ENCODE peak calls at places on chromosomes 13 and 19, in five cellular contexts. F is GM23338, Y is HCT116, L is GM23248, E is SK-N-SH. A is an unnamed sample.
A peak's percentile ranks its signal among the peaks of the same experiment; 100 is the strongest.

GRCh38 chr13:48263196-48263595 is 30.2 kb downstream of the ITM2B start:
- DNase-seq in F (no peak), Y (no peak), L (no peak), E (no peak), A (no peak)

GRCh38 chr19:37987356-37988332 is 80.6 kb downstream of the SIPA1L3 start:
- DNase-seq in F (peak; percentile 77), Y (no peak), L (no peak), E (no peak), A (peak; percentile 51)

GRCh38 chr19:29873024-29873800 is 61.4 kb downstream of the CCNE1 start:
- DNase-seq in F (peak; percentile 81), Y (no peak), L (peak; percentile 57), E (peak; percentile 96), A (peak; percentile 86)

GRCh38 chr19:35348909-35349611 is 1.4 kb downstream of the FFAR1 start:
- DNase-seq in F (peak; percentile 34), Y (no peak), L (no peak), E (no peak), A (peak; percentile 40)

GRCh38 chr19:11138659-11139526 is 16.7 kb downstream of the SPC24 start:
- DNase-seq in F (peak; percentile 52), Y (no peak), L (peak; percentile 93), E (peak; percentile 61), A (peak; percentile 78)

GRCh38 chr19:16541526-16542044 is 652 bp downstream of the CHERP start:
- DNase-seq in F (peak; percentile 48), Y (no peak), L (peak; percentile 58), E (peak; percentile 46), A (peak; percentile 51)

GRCh38 chr19:27673986-27674385 is 1539.0 kb downstream of the UQCRFS1 start:
- DNase-seq in F (no peak), Y (no peak), L (no peak), E (no peak), A (no peak)

GRCh38 chr13:71801781-71802180 is 65.2 kb downstream of the DACH1 start:
- DNase-seq in F (no peak), Y (no peak), L (no peak), E (peak; percentile 61), A (peak; percentile 61)

GRCh38 chr19:17560205-17560595 is 4.8 kb downstream of the COLGALT1 start:
- DNase-seq in F (no peak), Y (no peak), L (peak; percentile 95), E (no peak), A (no peak)

GRCh38 chr19:7888145-7888825 is at the start of gene LRRC8E:
- DNase-seq in F (peak; percentile 92), Y (no peak), L (peak; percentile 88), E (peak; percentile 24), A (peak; percentile 83)

GRCh38 chr19:42115705-42116104 is 16.5 kb downstream of the POU2F2 start:
- DNase-seq in F (no peak), Y (no peak), L (no peak), E (no peak), A (no peak)

GRCh38 chr19:56199686-56200085 is 2.1 kb upstream of the ZSCAN5B start:
- DNase-seq in F (no peak), Y (no peak), L (no peak), E (no peak), A (no peak)

GRCh38 chr13:39510296-39510695 is 92.7 kb downstream of the LHFPL6 start:
- DNase-seq in F (no peak), Y (no peak), L (no peak), E (no peak), A (no peak)

GRCh38 chr19:35269425-35270117 is 809 bp downstream of the USF2 start:
- DNase-seq in F (peak; percentile 89), Y (peak; percentile 75), L (peak; percentile 86), E (peak; percentile 89), A (peak; percentile 94)

GRCh38 chr19:41861846-41862245 is 1.8 kb downstream of the RPS19 start:
- DNase-seq in F (no peak), Y (no peak), L (no peak), E (no peak), A (no peak)

GRCh38 chr19:16739546-16739945 is 19.9 kb downstream of the NWD1 start:
- DNase-seq in F (peak; percentile 65), Y (no peak), L (peak; percentile 13), E (no peak), A (peak; percentile 59)

GRCh38 chr19:29211562-29212416 is 1.2 kb downstream of the UQCRFS1 start:
- DNase-seq in F (peak; percentile 20), Y (no peak), L (peak; percentile 54), E (peak; percentile 14), A (no peak)

GRCh38 chr19:39558623-39559117 is 18.7 kb upstream of the EID2 start:
- DNase-seq in F (no peak), Y (no peak), L (no peak), E (no peak), A (no peak)

GRCh38 chr13:97976551-97977375 is 23.3 kb downstream of the IPO5 start:
- DNase-seq in F (peak; percentile 34), Y (no peak), L (peak; percentile 76), E (peak; percentile 75), A (no peak)

GRCh38 chr13:66835040-66835628 is 395.0 kb downstream of the PCDH9 start:
- DNase-seq in F (no peak), Y (no peak), L (no peak), E (peak; percentile 66), A (peak; percentile 79)

GRCh38 chr13:111511805-111512504 is 191.5 kb downstream of the TEX29 start:
- DNase-seq in F (no peak), Y (no peak), L (no peak), E (no peak), A (no peak)

GRCh38 chr13:91134773-91135124 is 212.7 kb upstream of the MIR17HG start:
- DNase-seq in F (no peak), Y (no peak), L (no peak), E (no peak), A (no peak)

GRCh38 chr13:90760639-90761038 is 586.8 kb upstream of the MIR17HG start:
- DNase-seq in F (no peak), Y (no peak), L (no peak), E (no peak), A (no peak)

GRCh38 chr13:27583645-27584044 is 36.7 kb downstream of the LNX2 start:
- DNase-seq in F (no peak), Y (no peak), L (peak; percentile 22), E (no peak), A (no peak)

GRCh38 chr19:3760871-3761361 is 576 bp downstream of the APBA3 start:
- DNase-seq in F (peak; percentile 38), Y (no peak), L (peak; percentile 54), E (no peak), A (no peak)

GRCh38 chr19:3276341-3276799 is 51.9 kb downstream of the CELF5 start:
- DNase-seq in F (peak; percentile 95), Y (peak; percentile 88), L (no peak), E (peak; percentile 86), A (peak; percentile 90)

GRCh38 chr19:43784981-43785808 is 4.4 kb upstream of the KCNN4 start:
- DNase-seq in F (peak; percentile 92), Y (peak; percentile 79), L (peak; percentile 86), E (peak; percentile 84), A (peak; percentile 86)

GRCh38 chr13:21297452-21297851 is 121.0 kb downstream of the MRPL57 start:
- DNase-seq in F (no peak), Y (no peak), L (peak; percentile 31), E (no peak), A (peak; percentile 19)

GRCh38 chr13:22517544-22517943 is 663.2 kb upstream of the SGCG start:
- DNase-seq in F (peak; percentile 35), Y (no peak), L (no peak), E (no peak), A (peak; percentile 28)

GRCh38 chr13:40149611-40150283 is 494.3 kb downstream of the COG6 start:
- DNase-seq in F (no peak), Y (no peak), L (peak; percentile 95), E (no peak), A (no peak)

DNA sequence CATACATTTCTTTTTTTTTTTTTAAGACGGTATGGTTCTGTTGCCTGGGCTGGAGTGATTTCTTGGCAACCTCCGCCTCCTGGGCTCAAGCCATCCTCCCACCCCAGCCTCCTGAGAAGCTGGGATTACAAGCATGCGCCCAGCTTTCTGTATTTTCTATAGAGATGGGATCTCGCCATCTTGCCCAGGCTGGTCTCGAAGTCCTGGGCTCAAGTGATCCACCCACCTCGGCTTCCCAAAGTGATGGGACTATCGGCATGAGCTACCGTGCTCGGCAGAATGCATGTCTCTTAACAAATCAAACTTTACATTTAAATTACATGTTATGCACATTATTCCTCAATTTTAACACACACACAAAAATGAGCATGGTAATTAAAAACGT is 1.2 kb downstream of the NDUFA13 start:
- DNase-seq in F (no peak), Y (no peak), L (no peak), E (no peak), A (no peak)
- H3K4me2 ChIP-seq in F (peak overlapping the region; percentile 99), Y (peak overlapping the region; percentile 89), L (peak overlapping the region; percentile 100), E (peak overlapping the region; percentile 88), A (peak overlapping the region; percentile 90)

GRCh38 chr13:114024603-114025431 is 50.9 kb upstream of the C13orf46 start:
- DNase-seq in F (no peak), Y (no peak), L (no peak), E (no peak), A (no peak)
- H2AFZ ChIP-seq in F (no peak overlapping the region), Y (no peak overlapping the region), L (no peak overlapping the region), E (no peak overlapping the region), A (no peak overlapping the region)

DNA sequence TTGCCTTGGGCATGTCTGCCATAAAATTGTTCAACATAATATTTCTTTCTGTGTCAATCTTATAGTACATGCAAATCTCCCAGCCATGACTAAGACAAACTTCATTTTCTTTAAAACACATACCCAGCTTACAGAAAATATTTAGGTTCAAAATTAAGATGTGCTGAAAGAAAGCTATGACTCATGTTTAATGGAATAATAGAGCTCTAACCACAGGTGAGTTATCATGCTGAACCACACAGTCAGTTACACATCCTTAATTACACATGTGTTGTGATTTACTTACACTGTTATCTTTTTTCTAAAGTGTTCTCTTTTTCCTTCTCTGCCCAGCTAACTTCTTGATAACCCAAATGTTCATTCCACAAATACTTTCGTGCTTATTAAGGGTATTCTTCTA is 1831.2 kb downstream of the OLFM4 start:
- DNase-seq in F (no peak), Y (no peak), L (no peak), E (no peak), A (no peak)
- TF ChIP-seq EZH2phosphoT487 in F (no peak), Y (no peak), L (no peak), E (no peak), A (no peak)

GRCh38 chr13:95039415-95039814 is 261.8 kb downstream of the ABCC4 start:
- DNase-seq in F (no peak), Y (no peak), L (peak; percentile 19), E (no peak), A (no peak)
- H3K4me2 ChIP-seq in F (no peak overlapping the region), Y (no peak overlapping the region), L (no peak overlapping the region), E (no peak overlapping the region), A (no peak overlapping the region)

GRCh38 chr19:40707615-40708014 is 9.1 kb downstream of the COQ8B start:
- DNase-seq in F (no peak), Y (no peak), L (no peak), E (no peak), A (no peak)
- H2AFZ ChIP-seq in F (no peak overlapping the region), Y (no peak overlapping the region), L (no peak overlapping the region), E (no peak overlapping the region), A (no peak overlapping the region)

A was measured in neural progenitor cell.